ENCODE peak calls at places on chromosomes 1 and 21, in eight cellular contexts. One of them, this sample, is unnamed.

GRCh38 chr1:114379358-114379757 is 131.6 kb downstream of the TRIM33 start:
- DNase-seq in stomach: no peak
- DNase-seq in heart left ventricle: no peak
- DNase-seq in GM23338: no peak
- DNase-seq in CD14-positive monocyte: no peak
- DNase-seq in Panc1: no peak
- DNase-seq in GM12864: no peak
- DNase-seq in choroid plexus epithelial cell: no peak
- DNase-seq in this sample: no peak

GRCh38 chr1:39238476-39238875 is 34.0 kb downstream of the MACF1 start:
- DNase-seq in stomach: no peak
- DNase-seq in heart left ventricle: peak
- DNase-seq in GM23338: no peak
- DNase-seq in CD14-positive monocyte: no peak
- DNase-seq in Panc1: no peak
- DNase-seq in GM12864: no peak
- DNase-seq in choroid plexus epithelial cell: peak
- DNase-seq in this sample: no peak

GRCh38 chr1:40182956-40183710 is 21.9 kb downstream of the RLF start:
- DNase-seq in stomach: no peak
- DNase-seq in heart left ventricle: no peak
- DNase-seq in GM23338: peak
- DNase-seq in CD14-positive monocyte: no peak
- DNase-seq in Panc1: no peak
- DNase-seq in GM12864: no peak
- DNase-seq in choroid plexus epithelial cell: peak
- DNase-seq in this sample: no peak

GRCh38 chr1:174023438-174023837 is 1.3 kb upstream of the RC3H1 start:
- DNase-seq in stomach: peak
- DNase-seq in heart left ventricle: no peak
- DNase-seq in GM23338: peak
- DNase-seq in CD14-positive monocyte: peak
- DNase-seq in Panc1: no peak
- DNase-seq in GM12864: no peak
- DNase-seq in choroid plexus epithelial cell: peak
- DNase-seq in this sample: no peak

GRCh38 chr1:45767035-45767434 is 16.6 kb upstream of the IPP start:
- DNase-seq in stomach: no peak
- DNase-seq in heart left ventricle: no peak
- DNase-seq in GM23338: no peak
- DNase-seq in CD14-positive monocyte: no peak
- DNase-seq in Panc1: no peak
- DNase-seq in GM12864: no peak
- DNase-seq in choroid plexus epithelial cell: peak
- DNase-seq in this sample: no peak

GRCh38 chr1:203628185-203628996 is 1.8 kb downstream of the ATP2B4 start:
- DNase-seq in stomach: no peak
- DNase-seq in heart left ventricle: no peak
- DNase-seq in GM23338: peak
- DNase-seq in CD14-positive monocyte: no peak
- DNase-seq in Panc1: peak
- DNase-seq in GM12864: no peak
- DNase-seq in choroid plexus epithelial cell: peak
- DNase-seq in this sample: no peak

GRCh38 chr21:38263493-38263892 is 6.7 kb downstream of the KCNJ15 start:
- DNase-seq in stomach: no peak
- DNase-seq in heart left ventricle: no peak
- DNase-seq in GM23338: no peak
- DNase-seq in CD14-positive monocyte: no peak
- DNase-seq in Panc1: no peak
- DNase-seq in GM12864: no peak
- DNase-seq in choroid plexus epithelial cell: peak
- DNase-seq in this sample: no peak

GRCh38 chr1:3067301-3067670 is 1.7 kb upstream of the PRDM16 start:
- DNase-seq in stomach: no peak
- DNase-seq in heart left ventricle: no peak
- DNase-seq in GM23338: peak
- DNase-seq in CD14-positive monocyte: peak
- DNase-seq in Panc1: no peak
- DNase-seq in GM12864: no peak
- DNase-seq in choroid plexus epithelial cell: no peak
- DNase-seq in this sample: no peak

GRCh38 chr1:176656257-176656995 is 193.5 kb downstream of the PAPPA2 start:
- DNase-seq in stomach: no peak
- DNase-seq in heart left ventricle: peak
- DNase-seq in GM23338: no peak
- DNase-seq in CD14-positive monocyte: no peak
- DNase-seq in Panc1: no peak
- DNase-seq in GM12864: no peak
- DNase-seq in choroid plexus epithelial cell: peak
- DNase-seq in this sample: no peak

GRCh38 chr21:17370750-17371325 is 142.0 kb upstream of the CXADR start:
- DNase-seq in stomach: no peak
- DNase-seq in heart left ventricle: no peak
- DNase-seq in GM23338: peak
- DNase-seq in CD14-positive monocyte: no peak
- DNase-seq in Panc1: no peak
- DNase-seq in GM12864: no peak
- DNase-seq in choroid plexus epithelial cell: peak
- DNase-seq in this sample: no peak

GRCh38 chr1:182610606-182611194 is 6.5 kb upstream of the RGS16 start:
- DNase-seq in stomach: no peak
- DNase-seq in heart left ventricle: no peak
- DNase-seq in GM23338: no peak
- DNase-seq in CD14-positive monocyte: no peak
- DNase-seq in Panc1: no peak
- DNase-seq in GM12864: no peak
- DNase-seq in choroid plexus epithelial cell: no peak
- DNase-seq in this sample: no peak

GRCh38 chr1:9867408-9868243 is 42.4 kb downstream of the CTNNBIP1 start:
- DNase-seq in stomach: peak
- DNase-seq in heart left ventricle: peak
- DNase-seq in GM23338: peak
- DNase-seq in CD14-positive monocyte: peak
- DNase-seq in Panc1: no peak
- DNase-seq in GM12864: peak
- DNase-seq in choroid plexus epithelial cell: peak
- DNase-seq in this sample: peak

GRCh38 chr1:36520771-36521420 is 38.2 kb upstream of the CSF3R start:
- DNase-seq in stomach: peak
- DNase-seq in heart left ventricle: no peak
- DNase-seq in GM23338: no peak
- DNase-seq in CD14-positive monocyte: peak
- DNase-seq in Panc1: no peak
- DNase-seq in GM12864: no peak
- DNase-seq in choroid plexus epithelial cell: no peak
- DNase-seq in this sample: no peak

GRCh38 chr1:221856188-221857093 is 114.6 kb upstream of the DUSP10 start:
- DNase-seq in stomach: no peak
- DNase-seq in heart left ventricle: no peak
- DNase-seq in GM23338: no peak
- DNase-seq in CD14-positive monocyte: no peak
- DNase-seq in Panc1: no peak
- DNase-seq in GM12864: no peak
- DNase-seq in choroid plexus epithelial cell: peak
- DNase-seq in this sample: no peak

GRCh38 chr1:154961497-154962237 is at the start of gene PYGO2:
- DNase-seq in stomach: peak
- DNase-seq in heart left ventricle: peak
- DNase-seq in GM23338: peak
- DNase-seq in CD14-positive monocyte: no peak
- DNase-seq in Panc1: no peak
- DNase-seq in GM12864: no peak
- DNase-seq in choroid plexus epithelial cell: peak
- DNase-seq in this sample: peak

GRCh38 chr1:113137563-113137962 is 64.6 kb downstream of the LRIG2 start:
- DNase-seq in stomach: no peak
- DNase-seq in heart left ventricle: no peak
- DNase-seq in GM23338: no peak
- DNase-seq in CD14-positive monocyte: no peak
- DNase-seq in Panc1: no peak
- DNase-seq in GM12864: no peak
- DNase-seq in choroid plexus epithelial cell: no peak
- DNase-seq in this sample: no peak

GRCh38 chr1:87115317-87115885 is 201.0 kb downstream of the HS2ST1 start:
- DNase-seq in stomach: no peak
- DNase-seq in heart left ventricle: no peak
- DNase-seq in GM23338: no peak
- DNase-seq in CD14-positive monocyte: no peak
- DNase-seq in Panc1: no peak
- DNase-seq in GM12864: no peak
- DNase-seq in choroid plexus epithelial cell: peak
- DNase-seq in this sample: no peak

DNA sequence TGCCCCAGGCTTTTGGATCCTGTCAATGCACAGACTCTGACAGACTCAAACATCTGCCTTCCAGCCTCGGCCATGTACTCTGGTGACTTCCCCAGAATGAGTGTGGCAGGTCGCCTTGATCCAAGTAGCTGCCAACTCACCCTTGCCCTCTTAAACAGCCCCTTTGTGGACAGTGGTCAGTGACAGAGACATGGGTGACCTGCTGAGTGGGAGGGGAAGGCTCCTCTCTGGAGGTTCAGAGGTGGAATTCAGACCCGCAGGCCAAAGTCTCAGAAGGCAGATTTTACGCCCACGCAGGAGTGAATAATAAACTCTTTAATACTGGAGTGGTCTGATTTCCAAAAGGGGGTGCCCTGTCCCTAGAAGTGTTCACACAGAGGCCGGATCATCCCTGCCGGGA is 63.5 kb downstream of the TLR5 start:
- DNase-seq in stomach: no peak
- DNase-seq in heart left ventricle: no peak
- DNase-seq in GM23338: no peak
- DNase-seq in CD14-positive monocyte: peak
- DNase-seq in Panc1: no peak
- DNase-seq in GM12864: no peak
- DNase-seq in choroid plexus epithelial cell: no peak
- DNase-seq in this sample: no peak
- TF ChIP-seq CTCF in stomach: no peak
- TF ChIP-seq CTCF in heart left ventricle: no peak
- TF ChIP-seq CTCF in GM23338: no peak
- TF ChIP-seq CTCF in CD14-positive monocyte: no peak
- TF ChIP-seq CTCF in Panc1: no peak
- TF ChIP-seq CTCF in GM12864: no peak
- TF ChIP-seq CTCF in choroid plexus epithelial cell: no peak
- TF ChIP-seq CTCF in this sample: no peak

DNA sequence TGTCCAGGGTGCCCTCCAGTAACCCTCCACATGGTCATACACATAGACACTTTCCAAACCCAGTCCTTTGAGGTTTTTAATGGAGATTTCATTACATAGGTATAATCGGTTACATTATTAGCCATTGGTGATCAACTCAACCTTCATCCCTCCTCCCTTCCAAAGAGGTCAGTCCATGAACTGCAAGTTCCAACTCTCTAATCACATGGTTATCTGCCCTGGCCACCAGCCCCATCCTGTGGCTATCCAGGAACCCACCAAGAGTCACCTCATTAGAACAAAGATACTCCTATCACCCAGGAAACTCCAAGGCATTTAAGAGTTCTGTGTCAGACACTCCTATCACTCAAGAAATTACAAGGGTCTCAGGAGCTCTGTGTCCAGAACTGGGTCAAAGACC is 12.2 kb downstream of the ATP1A4 start:
- DNase-seq in stomach: no peak
- DNase-seq in heart left ventricle: no peak
- DNase-seq in GM23338: no peak
- DNase-seq in CD14-positive monocyte: no peak
- DNase-seq in Panc1: no peak
- DNase-seq in GM12864: no peak
- DNase-seq in choroid plexus epithelial cell: no peak
- DNase-seq in this sample: no peak
- TF ChIP-seq CTCF in stomach: no peak
- TF ChIP-seq CTCF in heart left ventricle: no peak
- TF ChIP-seq CTCF in GM23338: peak
- TF ChIP-seq CTCF in CD14-positive monocyte: no peak
- TF ChIP-seq CTCF in Panc1: no peak
- TF ChIP-seq CTCF in GM12864: no peak
- TF ChIP-seq CTCF in choroid plexus epithelial cell: no peak
- TF ChIP-seq CTCF in this sample: no peak

DNA sequence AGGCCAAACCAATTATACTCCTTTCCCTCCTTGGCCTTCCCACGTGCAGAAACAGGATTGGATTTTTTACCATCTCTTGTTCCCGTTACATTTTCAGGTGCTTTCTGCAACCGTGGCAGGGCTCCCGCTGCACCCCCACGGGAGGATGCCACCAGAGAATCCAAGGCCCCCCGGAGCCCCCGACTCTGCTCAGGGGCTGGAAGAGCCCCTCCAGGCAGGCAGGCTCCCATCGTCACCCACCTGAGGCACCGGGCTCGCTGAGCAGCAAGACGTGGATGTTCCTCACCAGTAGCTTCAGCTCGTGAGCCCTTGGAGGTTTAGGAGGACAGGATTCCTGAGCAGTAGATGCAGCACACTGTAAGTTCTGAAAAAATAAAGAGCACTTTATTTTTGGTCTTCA is 35.2 kb upstream of the PRDM15 start:
- DNase-seq in stomach: no peak
- DNase-seq in heart left ventricle: no peak
- DNase-seq in GM23338: no peak
- DNase-seq in CD14-positive monocyte: peak
- DNase-seq in Panc1: no peak
- DNase-seq in GM12864: no peak
- DNase-seq in choroid plexus epithelial cell: no peak
- DNase-seq in this sample: no peak
- TF ChIP-seq CTCF in stomach: no peak
- TF ChIP-seq CTCF in heart left ventricle: no peak
- TF ChIP-seq CTCF in GM23338: no peak
- TF ChIP-seq CTCF in CD14-positive monocyte: no peak
- TF ChIP-seq CTCF in Panc1: no peak
- TF ChIP-seq CTCF in GM12864: no peak
- TF ChIP-seq CTCF in choroid plexus epithelial cell: no peak
- TF ChIP-seq CTCF in this sample: no peak

GRCh38 chr1:209896346-209896745 is 41.7 kb upstream of the SYT14 start:
- DNase-seq in stomach: no peak
- DNase-seq in heart left ventricle: no peak
- DNase-seq in GM23338: no peak
- DNase-seq in CD14-positive monocyte: no peak
- DNase-seq in Panc1: no peak
- DNase-seq in GM12864: no peak
- DNase-seq in choroid plexus epithelial cell: no peak
- DNase-seq in this sample: no peak

GRCh38 chr1:209900734-209901133 is 37.3 kb upstream of the SYT14 start:
- DNase-seq in stomach: no peak
- DNase-seq in heart left ventricle: no peak
- DNase-seq in GM23338: no peak
- DNase-seq in CD14-positive monocyte: no peak
- DNase-seq in Panc1: no peak
- DNase-seq in GM12864: no peak
- DNase-seq in choroid plexus epithelial cell: no peak
- DNase-seq in this sample: no peak

GRCh38 chr1:209895709-209896108 is 42.3 kb upstream of the SYT14 start:
- DNase-seq in stomach: no peak
- DNase-seq in heart left ventricle: no peak
- DNase-seq in GM23338: no peak
- DNase-seq in CD14-positive monocyte: no peak
- DNase-seq in Panc1: no peak
- DNase-seq in GM12864: no peak
- DNase-seq in choroid plexus epithelial cell: peak
- DNase-seq in this sample: no peak

DNA sequence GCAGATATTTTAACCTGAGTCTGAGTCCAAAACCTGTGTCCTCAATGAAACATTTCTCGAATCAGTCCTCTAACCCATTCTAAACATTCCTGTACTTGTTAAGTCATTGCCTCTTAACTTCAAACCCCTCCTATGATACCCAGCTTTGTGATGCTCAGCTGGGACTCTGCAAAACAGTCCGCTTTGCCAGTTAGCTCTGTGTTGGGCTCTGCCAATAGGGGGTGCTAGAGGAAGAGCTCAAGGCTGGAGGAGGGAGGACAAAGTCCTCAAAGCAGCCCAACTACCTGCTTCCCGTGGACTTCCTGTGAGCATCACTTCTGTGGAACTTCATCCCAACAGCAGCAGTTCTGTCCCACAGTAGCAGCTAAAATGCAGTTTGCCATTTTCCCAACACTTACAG is 38.1 kb upstream of the SYT14 start:
- DNase-seq in stomach: no peak
- DNase-seq in heart left ventricle: no peak
- DNase-seq in GM23338: peak
- DNase-seq in CD14-positive monocyte: no peak
- DNase-seq in Panc1: no peak
- DNase-seq in GM12864: no peak
- DNase-seq in choroid plexus epithelial cell: no peak
- DNase-seq in this sample: peak
- TF ChIP-seq CTCF in stomach: no peak
- TF ChIP-seq CTCF in heart left ventricle: no peak
- TF ChIP-seq CTCF in GM23338: peak
- TF ChIP-seq CTCF in CD14-positive monocyte: peak
- TF ChIP-seq CTCF in Panc1: peak
- TF ChIP-seq CTCF in GM12864: peak
- TF ChIP-seq CTCF in choroid plexus epithelial cell: peak
- TF ChIP-seq CTCF in this sample: peak

This sample was measured in GM13977.